ENCODE peak calls at places on chromosomes 2 and 18, in four cellular contexts. O is right lobe of liver, W is pancreas, A is fibroblast of lung. D is an unnamed sample.

GRCh38 chr18:79429785-79430281 is 34.1 kb downstream of the NFATC1 start:
- DNase-seq in O (no peak), W (no peak), A (no peak), D (no peak)

GRCh38 chr18:24397694-24398365 is at the start of gene OSBPL1A:
- DNase-seq in O (peak), W (peak), A (peak), D (peak)

GRCh38 chr2:102789349-102790085 is 27.7 kb downstream of the TMEM182 start:
- DNase-seq in O (no peak), W (no peak), A (no peak), D (no peak)

GRCh38 chr18:7872569-7872968 is 305.5 kb downstream of the PTPRM start:
- DNase-seq in O (no peak), W (no peak), A (peak), D (no peak)

GRCh38 chr2:75788154-75788553 is 77.4 kb upstream of the GCFC2 start:
- DNase-seq in O (no peak), W (no peak), A (no peak), D (no peak)

GRCh38 chr2:118492335-118492734 is 355.1 kb downstream of the EN1 start:
- DNase-seq in O (no peak), W (no peak), A (peak), D (no peak)

GRCh38 chr2:108323619-108324018 is 34.9 kb downstream of the SULT1C2 start:
- DNase-seq in O (no peak), W (no peak), A (peak), D (no peak)

GRCh38 chr2:173830169-173830568 is 135.0 kb downstream of the SP3 start:
- DNase-seq in O (no peak), W (no peak), A (no peak), D (no peak)

GRCh38 chr2:39632871-39633270 is 32.8 kb upstream of the TMEM178A start:
- DNase-seq in O (no peak), W (no peak), A (peak), D (no peak)

GRCh38 chr2:227766361-227766883 is 20.7 kb downstream of the SCYGR8 start:
- DNase-seq in O (peak), W (peak), A (peak), D (peak)

GRCh38 chr18:79442508-79443221 is 46.9 kb downstream of the NFATC1 start:
- DNase-seq in O (no peak), W (no peak), A (no peak), D (no peak)

GRCh38 chr2:121506621-121507020 is 24.1 kb upstream of the RNU4ATAC start:
- DNase-seq in O (no peak), W (no peak), A (no peak), D (no peak)

GRCh38 chr2:3322311-3322970 is 55.2 kb downstream of the EIPR1 start:
- DNase-seq in O (no peak), W (no peak), A (no peak), D (no peak)

GRCh38 chr2:55989405-55989804 is 65.8 kb upstream of the EFEMP1 start:
- DNase-seq in O (no peak), W (no peak), A (no peak), D (no peak)

GRCh38 chr2:23286031-23286764 is 98.8 kb upstream of the KLHL29 start:
- DNase-seq in O (no peak), W (no peak), A (no peak), D (no peak)

GRCh38 chr2:157404363-157404762 is 39.5 kb downstream of the CYTIP start:
- DNase-seq in O (no peak), W (no peak), A (peak), D (no peak)

GRCh38 chr2:148730085-148730484 is 85.5 kb downstream of the EPC2 start:
- DNase-seq in O (no peak), W (no peak), A (no peak), D (no peak)

GRCh38 chr2:46066591-46066990 is 230.6 kb upstream of the EPAS1 start:
- DNase-seq in O (no peak), W (no peak), A (peak), D (no peak)

GRCh38 chr2:181058378-181059269 is 78.2 kb downstream of the UBE2E3 start:
- DNase-seq in O (no peak), W (no peak), A (no peak), D (no peak)

GRCh38 chr2:127721311-127721977 is 20.1 kb downstream of the SFT2D3 start:
- DNase-seq in O (no peak), W (no peak), A (peak), D (peak)

GRCh38 chr2:155846249-155846648 is 486.3 kb downstream of the NR4A2 start:
- DNase-seq in O (no peak), W (no peak), A (peak), D (peak)

GRCh38 chr2:1556776-1557466 is 143.7 kb downstream of the TPO start:
- DNase-seq in O (no peak), W (peak), A (peak), D (no peak)

DNA sequence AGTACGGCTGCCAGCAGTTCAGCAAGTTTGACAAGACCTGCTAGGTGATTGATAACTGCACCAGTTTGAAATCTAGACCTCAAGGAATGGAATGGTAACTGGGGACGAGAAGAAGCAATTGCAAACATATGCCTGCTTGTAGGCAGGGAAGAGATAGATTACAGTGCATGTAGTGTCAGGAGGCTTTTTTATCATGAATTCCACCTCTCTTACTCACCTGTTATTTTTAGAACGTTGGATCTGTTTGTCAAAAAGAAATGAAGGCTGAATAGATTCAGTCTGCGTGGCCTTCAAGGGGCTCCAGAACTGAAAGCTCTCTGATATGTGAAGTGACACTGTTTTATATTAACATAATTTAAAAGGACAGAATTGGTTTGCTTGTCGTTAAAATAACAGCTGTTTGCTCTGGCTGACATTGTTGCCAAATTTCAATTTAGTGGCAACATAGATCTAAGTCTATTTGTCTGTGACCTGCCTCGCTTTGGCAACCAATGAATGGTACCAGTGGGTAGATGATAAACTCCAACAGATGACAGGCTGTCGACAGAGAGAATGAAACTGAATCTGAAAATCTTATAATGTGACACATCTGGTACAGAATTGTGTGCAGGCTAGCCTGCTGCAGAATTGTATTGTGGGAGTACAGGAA is 199.4 kb downstream of the ZNF407 start:
- DNase-seq in O (peak), W (no peak), A (peak), D (peak)
- H3K4me3 ChIP-seq in O (peak), W (no peak), A (peak), D (no peak)

GRCh38 chr2:29015701-29016470 is 34.8 kb downstream of the TOGARAM2 start:
- DNase-seq in O (no peak), W (no peak), A (no peak), D (no peak)
- H3K4me3 ChIP-seq in O (no peak), W (no peak), A (no peak), D (no peak)

DNA sequence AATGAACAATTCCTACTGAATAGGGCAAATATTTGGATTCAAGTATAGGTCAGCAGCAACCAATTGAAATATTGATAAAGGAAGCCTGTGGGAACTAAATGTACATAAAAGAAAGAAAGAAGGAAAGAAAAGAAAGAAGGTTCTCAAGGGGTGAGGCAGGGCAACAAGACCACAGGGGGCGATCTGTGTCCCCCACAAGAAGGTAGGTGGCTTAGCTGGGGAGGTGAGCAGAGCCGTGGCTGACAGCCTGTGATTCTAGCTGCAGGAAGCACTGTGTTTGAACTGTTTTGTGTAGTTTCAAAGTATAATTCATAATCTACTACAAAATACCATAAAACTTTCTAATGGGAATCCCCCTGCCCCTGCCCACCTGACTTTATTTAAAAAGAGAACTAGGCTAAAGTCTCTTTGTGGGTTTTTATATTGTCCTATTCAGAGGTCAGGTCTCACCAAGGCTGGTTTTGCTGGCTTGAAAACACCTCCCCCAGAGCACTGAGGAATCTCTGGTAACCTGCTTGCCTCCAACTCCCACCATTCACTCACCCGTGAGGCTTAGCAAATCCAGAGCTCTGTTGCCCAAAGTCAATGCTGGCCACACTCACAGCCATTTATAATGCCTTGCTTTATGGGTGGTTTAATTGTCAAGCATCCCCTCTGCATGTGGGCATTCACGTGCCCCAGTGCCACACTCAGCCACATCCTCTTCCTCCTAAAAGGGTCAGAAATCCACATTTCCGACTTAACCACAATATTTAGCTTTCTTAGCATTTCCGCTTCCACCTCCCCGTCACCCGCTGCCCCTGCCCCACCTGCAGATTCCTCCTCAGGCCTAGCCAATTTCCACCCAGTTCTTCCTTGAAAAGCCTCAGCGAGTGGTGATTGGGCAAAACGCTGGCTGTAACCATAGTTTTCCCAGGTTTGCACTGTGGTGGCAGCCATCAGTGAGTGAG is 36.4 kb upstream of the LMAN1 start:
- DNase-seq in O (no peak), W (no peak), A (no peak), D (no peak)
- H3K4me3 ChIP-seq in O (no peak), W (no peak), A (no peak), D (no peak)

GRCh38 chr2:189214484-189214883 is 34.9 kb upstream of the COL5A2 start:
- DNase-seq in O (no peak), W (no peak), A (no peak), D (no peak)

GRCh38 chr2:189221811-189222210 is 42.2 kb upstream of the COL5A2 start:
- DNase-seq in O (no peak), W (no peak), A (peak), D (no peak)

GRCh38 chr2:189217041-189217440 is 37.5 kb upstream of the COL5A2 start:
- DNase-seq in O (no peak), W (no peak), A (no peak), D (no peak)

GRCh38 chr2:189217546-189217945 is 38.0 kb upstream of the COL5A2 start:
- DNase-seq in O (no peak), W (no peak), A (peak), D (no peak)

GRCh38 chr2:189218236-189218635 is 38.7 kb upstream of the COL5A2 start:
- DNase-seq in O (no peak), W (no peak), A (no peak), D (no peak)
- H3K4me3 ChIP-seq in O (no peak), W (no peak), A (no peak), D (no peak)

DNA sequence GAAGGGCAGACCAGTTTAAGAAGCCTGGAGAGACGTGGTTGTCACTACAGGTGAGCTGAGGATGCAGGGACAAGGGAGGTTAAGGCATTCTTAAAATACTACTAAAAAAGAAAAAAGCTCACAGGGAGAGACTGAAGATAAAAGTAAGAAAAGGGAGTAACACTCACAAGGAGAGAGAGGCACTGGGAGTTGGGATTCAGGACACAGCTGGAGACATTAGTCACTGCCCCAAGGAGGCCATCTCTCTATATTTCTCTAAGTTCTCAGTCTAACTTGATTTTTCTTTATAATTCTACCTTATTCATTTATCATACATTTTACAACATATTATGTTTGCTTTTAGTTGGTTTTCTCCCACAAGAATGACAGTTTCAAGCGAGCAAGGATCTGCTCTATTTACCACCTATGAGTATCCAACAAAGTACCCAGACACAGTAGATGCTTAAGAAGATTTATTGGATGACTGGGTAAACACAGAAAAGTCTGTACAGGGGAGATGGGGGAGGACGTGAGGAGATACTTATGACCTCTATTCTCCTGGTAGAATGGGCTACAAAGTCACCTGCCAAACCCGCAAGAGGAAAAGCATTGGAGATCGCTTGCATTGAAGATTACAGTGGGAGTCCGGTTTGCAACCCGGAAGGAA is 2.2 kb downstream of the SERPINE2 start:
- DNase-seq in O (no peak), W (no peak), A (no peak), D (no peak)
- H3K4me3 ChIP-seq in O (no peak), W (no peak), A (no peak), D (no peak)

GRCh38 chr18:70659026-70659726 is 370.3 kb downstream of the SOCS6 start:
- DNase-seq in O (no peak), W (no peak), A (no peak), D (no peak)

GRCh38 chr18:70663141-70663540 is 374.3 kb downstream of the SOCS6 start:
- DNase-seq in O (no peak), W (no peak), A (no peak), D (no peak)

GRCh38 chr18:70666936-70667335 is 378.1 kb downstream of the SOCS6 start:
- DNase-seq in O (no peak), W (no peak), A (no peak), D (no peak)

GRCh38 chr18:70662588-70662987 is 373.7 kb downstream of the SOCS6 start:
- DNase-seq in O (no peak), W (no peak), A (no peak), D (no peak)
- H3K4me3 ChIP-seq in O (no peak), W (no peak), A (no peak), D (no peak)

DNA sequence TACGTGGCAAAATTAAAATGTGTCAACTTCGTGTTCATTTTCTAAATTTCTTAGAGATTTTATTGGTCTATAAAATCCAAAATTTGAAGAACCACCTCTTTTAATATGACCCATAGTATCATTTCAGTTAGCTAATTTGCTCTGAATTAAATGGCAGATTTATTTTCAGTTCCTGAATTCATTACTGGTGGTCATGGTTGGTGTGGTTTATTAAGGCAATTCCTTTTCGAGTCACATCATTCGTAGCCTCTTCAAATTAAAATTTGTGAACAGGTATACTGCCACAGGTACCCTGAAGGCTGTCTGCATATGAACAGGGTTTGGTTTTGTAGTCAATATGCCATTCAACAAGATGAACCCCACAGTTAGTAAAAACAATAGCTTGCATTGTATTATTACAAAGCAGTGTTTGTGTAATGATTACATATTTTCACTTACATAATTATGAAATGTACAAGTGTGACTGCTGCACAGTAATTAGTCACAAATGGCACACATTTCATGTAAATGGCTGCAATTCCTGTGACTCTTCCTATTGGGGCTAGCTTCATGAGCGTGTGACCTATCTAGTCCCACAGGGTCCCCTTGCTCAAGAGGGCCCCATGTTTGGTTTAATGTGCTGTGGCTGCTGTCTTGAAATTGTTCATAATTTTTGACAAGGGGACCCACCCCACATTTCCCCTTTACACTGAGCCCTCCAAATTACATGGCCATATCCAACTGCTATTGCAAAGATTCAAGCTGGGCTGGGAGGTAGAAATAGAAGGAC is 48.8 kb downstream of the CDC42EP3 start:
- DNase-seq in O (no peak), W (no peak), A (no peak), D (no peak)
- H3K4me3 ChIP-seq in O (no peak), W (no peak), A (no peak), D (no peak)

GRCh38 chr18:48356151-48356745 is 52.9 kb downstream of the ZBTB7C start:
- DNase-seq in O (no peak), W (no peak), A (no peak), D (no peak)

GRCh38 chr18:48358868-48359267 is 50.3 kb downstream of the ZBTB7C start:
- DNase-seq in O (no peak), W (no peak), A (no peak), D (no peak)

GRCh38 chr18:48354746-48355260 is 54.4 kb downstream of the ZBTB7C start:
- DNase-seq in O (no peak), W (no peak), A (no peak), D (no peak)

GRCh38 chr18:48355526-48356115 is 53.6 kb downstream of the ZBTB7C start:
- DNase-seq in O (no peak), W (no peak), A (no peak), D (no peak)

GRCh38 chr18:48356909-48357631 is 52.1 kb downstream of the ZBTB7C start:
- DNase-seq in O (no peak), W (no peak), A (no peak), D (no peak)
- H3K4me3 ChIP-seq in O (no peak), W (no peak), A (no peak), D (no peak)

D was measured in retinal pigment epithelial cell.